ENCODE peak calls at places on chromosomes 11 and 22, in six cellular contexts. Q is HFF-Myc; K is endothelial cell of umbilical vein; J is CD4-positive, alpha-beta T cell; B is WERI-Rb-1; X is progenitor cell of endocrine pancreas. R is an unnamed sample.

GRCh38 chr11:34343153-34343552 is 14.7 kb downstream of the ABTB2 start:
- DNase-seq in Q (no peak), K (no peak), J (no peak), B (no peak), X (no peak), R (no peak)

GRCh38 chr11:11814614-11815452 is 26.9 kb upstream of the USP47 start:
- DNase-seq in Q (no peak), K (no peak), J (no peak), B (no peak), X (no peak), R (no peak)

GRCh38 chr22:24431309-24432034 is 4.1 kb downstream of the ADORA2A start:
- DNase-seq in Q (no peak), K (no peak), J (no peak), B (no peak), X (no peak), R (no peak)

GRCh38 chr11:3182462-3182852 is 17.3 kb upstream of the OSBPL5 start:
- DNase-seq in Q (no peak), K (no peak), J (no peak), B (no peak), X (no peak), R (no peak)

GRCh38 chr11:123122341-123122740 is 60.4 kb upstream of the HSPA8 start:
- DNase-seq in Q (no peak), K (no peak), J (no peak), B (no peak), X (no peak), R (no peak)

GRCh38 chr22:50302041-50302541 is 5.4 kb downstream of the PLXNB2 start:
- DNase-seq in Q (no peak), K (no peak), J (no peak), B (no peak), X (no peak), R (no peak)

GRCh38 chr22:27424319-27424718 is 377.2 kb downstream of the MN1 start:
- DNase-seq in Q (no peak), K (no peak), J (no peak), B (no peak), X (no peak), R (no peak)

GRCh38 chr11:95264881-95265280 is 33.9 kb upstream of the SESN3 start:
- DNase-seq in Q (no peak), K (no peak), J (no peak), B (no peak), X (no peak), R (no peak)

GRCh38 chr11:34585870-34586654 is 34.8 kb upstream of the EHF start:
- DNase-seq in Q (peak; percentile 52), K (peak; percentile 55), J (no peak), B (no peak), X (no peak), R (no peak)

GRCh38 chr11:8365542-8365941 is 101.9 kb upstream of the LMO1 start:
- DNase-seq in Q (no peak), K (no peak), J (no peak), B (no peak), X (no peak), R (no peak)

GRCh38 chr11:33670250-33671011 is 30.2 kb downstream of the C11orf91 start:
- DNase-seq in Q (no peak), K (peak; percentile 12), J (no peak), B (no peak), X (no peak), R (no peak)

GRCh38 chr11:3146612-3147256 is 18.4 kb downstream of the OSBPL5 start:
- DNase-seq in Q (no peak), K (no peak), J (no peak), B (no peak), X (no peak), R (no peak)

GRCh38 chr11:76695767-76696166 is 25.2 kb upstream of the LRRC32 start:
- DNase-seq in Q (no peak), K (no peak), J (no peak), B (no peak), X (no peak), R (no peak)

GRCh38 chr11:72962084-72962483 is 147.9 kb downstream of the ATG16L2 start:
- DNase-seq in Q (no peak), K (no peak), J (no peak), B (no peak), X (no peak), R (no peak)

GRCh38 chr11:118705111-118705741 is 25.8 kb upstream of the TREH start:
- DNase-seq in Q (no peak), K (no peak), J (no peak), B (no peak), X (no peak), R (no peak)

GRCh38 chr11:76787911-76788596 is 4.9 kb downstream of the TSKU start:
- DNase-seq in Q (no peak), K (no peak), J (no peak), B (no peak), X (no peak), R (no peak)

GRCh38 chr11:74417860-74418508 is 19.8 kb upstream of the PGM2L1 start:
- DNase-seq in Q (peak; percentile 10), K (peak; percentile 42), J (no peak), B (no peak), X (no peak), R (no peak)

GRCh38 chr11:11849127-11849746 is 7.5 kb downstream of the USP47 start:
- DNase-seq in Q (no peak), K (peak; percentile 64), J (peak; percentile 44), B (peak; percentile 62), X (peak; percentile 21), R (no peak)

GRCh38 chr22:36017661-36018091 is 10.9 kb downstream of the RBFOX2 start:
- DNase-seq in Q (peak; percentile 73), K (no peak), J (no peak), B (no peak), X (no peak), R (no peak)

GRCh38 chr11:130588471-130588870 is 140.0 kb downstream of the ADAMTS15 start:
- DNase-seq in Q (no peak), K (no peak), J (no peak), B (no peak), X (no peak), R (no peak)

GRCh38 chr11:130587658-130588057 is 139.2 kb downstream of the ADAMTS15 start:
- DNase-seq in Q (no peak), K (no peak), J (no peak), B (no peak), X (no peak), R (no peak)

DNA sequence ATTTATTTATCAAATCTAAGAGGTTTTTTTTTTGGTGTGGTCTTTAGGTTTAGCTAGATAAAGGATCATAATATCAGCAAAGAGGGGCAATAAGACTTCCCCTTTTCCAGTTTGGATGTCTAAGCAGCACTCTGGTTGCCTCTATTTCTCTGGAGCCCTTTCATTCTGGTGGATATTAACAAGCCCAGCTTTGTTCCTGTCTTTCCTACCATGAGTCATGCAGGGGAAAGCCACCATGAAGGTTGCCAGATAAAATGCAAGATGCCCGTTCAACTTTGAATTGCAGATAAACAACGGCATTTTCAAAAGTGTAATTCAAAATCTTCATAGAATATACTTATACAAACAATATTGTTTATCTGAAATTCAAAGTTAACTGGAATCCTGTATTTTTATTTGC is 143.6 kb downstream of the ADAMTS15 start:
- DNase-seq in Q (no peak), K (peak; percentile 21), J (no peak), B (no peak), X (no peak), R (no peak)
- TF ChIP-seq CTCF in Q (no peak), K (no peak), J (no peak), B (no peak), X (no peak), R (no peak)

GRCh38 chr22:43911351-43911750 is 12.3 kb upstream of the PNPLA3 start:
- DNase-seq in Q (no peak), K (no peak), J (no peak), B (no peak), X (no peak), R (no peak)

GRCh38 chr22:43905681-43906080 is 13.9 kb upstream of the PNPLA5 start:
- DNase-seq in Q (no peak), K (no peak), J (no peak), B (peak; percentile 78), X (no peak), R (no peak)

GRCh38 chr22:43909708-43910107 is 13.9 kb upstream of the PNPLA3 start:
- DNase-seq in Q (no peak), K (no peak), J (no peak), B (no peak), X (no peak), R (no peak)

DNA sequence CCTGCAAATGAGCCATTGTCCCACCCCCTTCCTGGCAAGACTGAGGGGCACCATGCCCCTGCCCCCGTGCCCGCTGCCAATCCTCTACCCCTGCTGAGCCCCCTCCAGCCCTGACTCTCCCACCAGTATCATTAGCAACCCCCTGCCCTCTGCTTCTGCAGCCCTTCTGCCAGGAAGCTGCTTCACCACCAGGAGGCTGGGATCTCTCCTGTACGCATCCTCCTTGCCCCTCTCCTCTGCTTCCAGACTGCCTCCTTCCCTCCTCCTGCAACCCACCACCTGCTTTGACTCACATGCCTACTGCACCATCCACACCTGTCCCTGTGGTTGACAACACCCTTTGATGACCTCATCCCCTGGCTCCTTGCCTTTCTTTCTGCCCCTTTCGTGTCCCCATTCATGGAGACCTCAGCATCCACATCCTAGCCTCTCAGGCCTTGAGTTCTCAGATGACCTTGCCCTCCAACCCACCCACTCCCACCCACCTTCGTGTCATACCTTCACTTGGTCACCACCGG is 13.4 kb upstream of the PNPLA3 start:
- DNase-seq in Q (no peak), K (no peak), J (no peak), B (no peak), X (no peak), R (no peak)
- TF ChIP-seq CTCF in Q (no peak), K (no peak), J (no peak), B (no peak), X (no peak), R (no peak)

DNA sequence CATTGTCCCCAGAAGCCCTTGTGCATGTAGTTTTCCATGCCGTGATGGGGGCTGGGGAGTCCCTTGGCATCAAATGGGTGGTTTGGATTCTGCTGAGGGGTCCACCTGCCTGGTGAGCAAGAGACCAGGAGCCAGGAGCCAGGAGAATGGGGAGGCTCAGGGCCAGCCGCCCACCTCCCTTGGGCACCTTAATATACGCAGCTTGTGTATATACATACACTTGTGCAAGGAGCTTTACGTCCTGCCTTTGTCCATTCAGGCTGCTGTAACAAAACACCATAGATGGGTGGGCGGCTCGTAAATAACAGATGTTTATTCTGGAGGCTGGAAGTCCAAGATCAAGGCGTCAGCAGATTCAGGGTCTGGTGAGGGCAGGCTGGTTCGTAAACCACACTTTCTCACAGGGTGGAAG is 62.5 kb downstream of the SMIM38 start:
- DNase-seq in Q (peak; percentile 33), K (no peak), J (no peak), B (no peak), X (peak; percentile 8), R (no peak)
- TF ChIP-seq CTCF in Q (no peak), K (no peak), J (no peak), B (no peak), X (no peak), R (no peak)

DNA sequence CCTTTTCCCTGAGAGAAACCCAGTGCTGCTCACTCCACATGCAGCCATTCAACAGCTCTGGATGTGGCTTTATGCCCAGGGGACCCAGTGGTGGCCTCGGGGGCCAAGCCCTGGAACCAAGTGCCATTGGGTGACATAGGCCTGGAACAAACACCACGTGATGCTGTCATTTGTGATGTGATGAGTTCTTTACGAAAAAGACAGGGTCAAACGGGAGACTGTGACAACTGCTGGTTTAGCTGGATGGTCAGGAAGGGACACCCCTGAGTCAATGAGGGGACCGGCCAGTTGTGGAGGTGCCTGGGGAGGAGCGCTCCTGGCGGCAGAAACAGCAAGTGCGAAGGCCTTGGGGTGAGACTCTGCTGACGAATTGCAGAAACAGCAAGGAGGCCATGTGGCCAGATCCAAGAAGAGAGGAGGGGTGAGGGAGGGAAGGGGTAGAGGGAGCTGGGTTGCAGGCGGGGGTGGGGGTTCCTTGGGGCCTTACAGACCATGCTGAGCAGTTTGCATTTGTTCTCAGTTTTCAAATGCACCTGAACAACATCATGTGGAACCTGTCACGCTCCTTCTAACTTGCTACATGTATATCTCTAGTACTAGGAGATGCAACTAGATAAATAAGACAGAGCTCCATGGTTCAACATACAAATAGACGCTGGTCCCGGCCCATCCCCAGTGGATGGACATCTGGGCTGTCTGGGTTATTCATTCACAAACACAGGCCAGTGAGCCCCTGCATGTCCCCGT is 56.1 kb downstream of the IGLL5 start:
- DNase-seq in Q (no peak), K (no peak), J (no peak), B (no peak), X (peak; percentile 6), R (peak; percentile 2)
- TF ChIP-seq CTCF in Q (peak; percentile 7), K (no peak), J (no peak), B (no peak), X (no peak), R (no peak)